ENCODE peak calls at places on chromosomes 12 and 14, in seven cellular contexts. Q, X, R, M, I, K and H are unnamed samples.
A peak's percentile ranks its signal among the peaks of the same experiment; 100 is the strongest.

GRCh38 chr12:4052691-4053090 is 179.5 kb upstream of the PARP11 start:
- DNase-seq in K (no peak), X (no peak), R (no peak), M (no peak), I (no peak), Q (no peak), H (no peak)

GRCh38 chr12:112354399-112354798 is 27.8 kb downstream of the HECTD4 start:
- DNase-seq in M (no peak), X (no peak), R (no peak), Q (no peak), I (no peak), K (no peak), H (no peak)

GRCh38 chr12:7346571-7347225 is 42.8 kb downstream of the ACSM4 start:
- DNase-seq in Q (no peak), I (no peak), R (no peak), M (no peak), K (no peak), X (no peak), H (no peak)

GRCh38 chr14:96309128-96309906 is 53.3 kb downstream of the BDKRB1 start:
- DNase-seq in X (no peak), K (no peak), M (no peak), I (no peak), R (no peak), Q (no peak), H (no peak)

GRCh38 chr14:69519253-69519661 is 34.7 kb downstream of the PLEKHD1 start:
- DNase-seq in Q (no peak), R (peak; percentile 74), K (no peak), X (no peak), M (no peak), I (no peak), H (no peak)

GRCh38 chr12:13130981-13131380 is 27.5 kb upstream of the GSG1 start:
- DNase-seq in K (no peak), Q (no peak), X (no peak), I (no peak), M (no peak), R (no peak), H (no peak)

GRCh38 chr14:68042591-68043210 is 223.1 kb downstream of the RAD51B start:
- DNase-seq in Q (no peak), M (no peak), K (no peak), R (no peak), X (no peak), I (no peak), H (no peak)

GRCh38 chr14:39474416-39474911 is 42.2 kb upstream of the FBXO33 start:
- DNase-seq in M (no peak), Q (no peak), R (peak; percentile 33), X (no peak), K (no peak), I (no peak), H (no peak)

GRCh38 chr12:106710143-106710893 is 64.2 kb upstream of the RIC8B start:
- DNase-seq in I (no peak), R (no peak), K (peak; percentile 37), Q (no peak), X (no peak), M (no peak), H (no peak)